ENCODE peak calls at places on chromosomes 7 and 10, in four cellular contexts. X is tibial artery, G is ovary, Q is colonic mucosa. Y is an unnamed sample. For H3K9me3 and H3K36me3, the result is how much of the 10 kb centered on the place peaks cover.

GRCh38 chr10:34139559-34139958 is 675.5 kb downstream of the PARD3 start:
- DNase-seq in Q (no peak), X (no peak), G (no peak), Y (no peak)

GRCh38 chr10:69714572-69714971 is 84.5 kb downstream of the FAM241B start:
- DNase-seq in G (no peak), X (no peak), Q (no peak), Y (no peak)

GRCh38 chr10:97543025-97543546 is 29.5 kb upstream of the ANKRD2 start:
- DNase-seq in G (peak), X (peak), Q (peak), Y (no peak)

GRCh38 chr10:6047847-6048246 is 14.3 kb downstream of the IL2RA start:
- DNase-seq in X (peak), Q (peak), G (no peak), Y (peak)

GRCh38 chr10:101720606-101721230 is 25.7 kb upstream of the FBXW4 start:
- DNase-seq in Q (no peak), X (no peak), G (no peak), Y (no peak)

GRCh38 chr10:102729090-102730026 is 14.4 kb upstream of the WBP1L start:
- DNase-seq in G (peak), X (peak), Q (peak), Y (no peak)

GRCh38 chr7:155283565-155284194 is 14.0 kb upstream of the INSIG1 start:
- DNase-seq in G (no peak), Q (no peak), X (no peak), Y (no peak)

GRCh38 chr7:112740667-112741066 is 49.5 kb downstream of the TMEM168 start:
- DNase-seq in G (no peak), Q (no peak), X (no peak), Y (no peak)

GRCh38 chr10:125783408-125783807 is 7.8 kb upstream of the MMP21 start:
- DNase-seq in Q (no peak), X (no peak), G (no peak), Y (no peak)

DNA sequence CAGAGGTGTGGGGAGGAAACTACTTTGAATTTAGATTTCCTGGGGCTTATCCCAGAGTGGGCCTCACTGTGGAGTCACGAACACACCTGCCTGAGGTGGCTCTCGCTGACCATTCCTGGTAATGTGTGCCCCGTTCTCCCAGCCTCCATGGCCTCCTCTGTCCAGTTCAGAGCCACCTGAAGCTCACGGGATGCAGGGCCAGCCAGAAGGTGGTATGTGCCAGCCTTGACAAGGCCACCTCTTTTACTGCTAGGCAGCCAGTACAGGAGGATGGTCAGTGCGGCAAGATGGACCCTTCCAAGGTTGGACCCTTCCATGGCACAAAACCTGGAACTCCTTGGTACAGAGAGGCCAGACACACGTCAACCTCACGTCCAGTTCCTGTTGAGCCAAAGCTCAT is 210.3 kb downstream of the DNAJB6 start:
- DNase-seq in X (peak), Q (no peak), G (peak), Y (no peak)
- H3K9me3 ChIP-seq in X (under half), Q (under half), G (under half), Y (under half)

DNA sequence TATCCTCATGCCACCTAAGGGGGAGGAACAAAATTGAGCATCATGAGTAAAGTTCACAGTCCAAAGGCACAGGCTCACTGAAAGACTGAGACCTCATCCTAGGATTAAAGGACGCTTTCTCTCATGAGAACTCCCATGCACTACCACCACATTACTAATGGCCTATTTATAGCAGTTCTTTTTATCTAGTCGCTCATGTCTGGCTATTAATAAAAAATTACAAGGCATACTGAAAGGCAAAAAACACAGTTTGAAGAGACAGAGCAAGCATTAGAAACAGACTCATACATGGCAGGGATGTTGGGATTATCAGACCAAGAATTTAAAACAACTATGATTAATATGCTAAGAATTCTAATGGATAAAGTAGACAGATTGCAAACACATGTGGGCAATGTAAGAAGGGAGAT is 46.0 kb upstream of the CDK13 start:
- DNase-seq in X (no peak), G (no peak), Q (no peak), Y (no peak)
- H3K27ac ChIP-seq in X (no peak), G (no peak), Q (no peak), Y (no peak)

GRCh38 chr7:29955799-29956476 is 33.7 kb downstream of the SCRN1 start:
- DNase-seq in Q (no peak), X (no peak), G (no peak), Y (no peak)

GRCh38 chr7:29951206-29951605 is 38.4 kb downstream of the SCRN1 start:
- DNase-seq in Q (no peak), X (no peak), G (no peak), Y (no peak)

GRCh38 chr7:29956477-29956836 is 33.1 kb downstream of the SCRN1 start:
- DNase-seq in G (no peak), Q (no peak), X (no peak), Y (no peak)

GRCh38 chr7:29955075-29955792 is 34.4 kb downstream of the SCRN1 start:
- DNase-seq in X (no peak), Q (no peak), G (no peak), Y (no peak)

DNA sequence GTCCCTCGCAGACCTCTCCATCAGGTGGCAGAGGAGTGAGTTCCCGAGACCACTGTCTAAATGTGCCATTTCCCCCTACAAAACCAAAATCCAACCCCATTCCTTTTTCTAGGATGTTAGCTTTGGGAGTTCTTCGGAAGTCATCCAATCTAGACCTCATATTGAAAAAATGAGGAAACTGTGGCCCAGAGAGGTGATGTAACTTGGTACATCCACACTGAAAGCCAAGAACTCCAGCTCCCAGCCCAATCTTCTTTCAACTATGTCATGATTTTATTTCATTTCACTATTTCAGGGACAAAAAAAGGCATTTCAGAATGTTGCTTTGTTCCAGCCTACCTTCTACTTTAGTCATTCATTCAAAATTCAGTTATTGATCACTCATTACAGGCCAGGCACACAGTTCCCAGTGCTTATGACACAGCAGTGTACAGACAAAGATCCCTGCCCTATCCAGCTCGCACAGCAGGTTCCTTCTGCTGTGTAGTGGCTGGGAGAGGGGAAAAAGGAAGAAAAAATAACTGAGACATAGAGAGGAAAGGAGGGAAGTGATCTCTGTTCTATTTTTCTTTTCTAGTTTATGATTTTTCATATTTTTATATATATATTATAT is 35.8 kb downstream of the SCRN1 start:
- DNase-seq in G (no peak), Q (no peak), X (no peak), Y (no peak)
- H3K36me3 ChIP-seq in G (under half), Q (under half), X (under half), Y (under half)

GRCh38 chr7:14207711-14208110 is 218.2 kb upstream of the ETV1 start:
- DNase-seq in X (no peak), G (no peak), Q (no peak), Y (no peak)

GRCh38 chr7:14207154-14207553 is 217.7 kb upstream of the ETV1 start:
- DNase-seq in X (no peak), Q (no peak), G (no peak), Y (no peak)

DNA sequence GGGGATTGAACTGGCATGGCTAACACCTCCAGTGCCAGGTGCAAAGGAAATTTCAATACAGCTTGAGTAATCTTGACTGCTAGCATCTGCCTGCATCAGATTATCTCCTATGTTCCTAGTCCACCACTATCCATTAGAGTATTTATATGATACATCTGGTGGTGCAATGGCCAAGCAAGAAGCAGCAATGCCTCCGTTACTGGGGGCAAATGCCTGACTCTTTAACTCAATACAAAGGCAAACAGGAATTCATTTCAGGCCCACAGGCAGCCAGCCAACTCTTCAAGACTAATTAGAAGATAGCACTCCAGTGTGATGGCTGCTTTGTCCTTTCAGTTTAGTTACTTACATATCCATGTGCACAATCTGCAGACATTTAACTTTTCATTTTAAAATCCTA is 220.6 kb upstream of the ETV1 start:
- DNase-seq in Q (no peak), G (no peak), X (no peak), Y (no peak)
- H3K9me3 ChIP-seq in Q (under half), G (under half), X (under half), Y (under half)

GRCh38 chr10:16991011-16991410 is 138.6 kb downstream of the CUBN start:
- DNase-seq in G (no peak), X (no peak), Q (no peak), Y (no peak)

GRCh38 chr10:16989826-16990293 is 139.8 kb downstream of the CUBN start:
- DNase-seq in X (no peak), Q (no peak), G (no peak), Y (no peak)

GRCh38 chr10:16995867-16996529 is 133.6 kb downstream of the CUBN start:
- DNase-seq in Q (no peak), X (no peak), G (no peak), Y (no peak)

GRCh38 chr10:16993186-16993585 is 136.4 kb downstream of the CUBN start:
- DNase-seq in G (no peak), X (no peak), Q (no peak), Y (no peak)

DNA sequence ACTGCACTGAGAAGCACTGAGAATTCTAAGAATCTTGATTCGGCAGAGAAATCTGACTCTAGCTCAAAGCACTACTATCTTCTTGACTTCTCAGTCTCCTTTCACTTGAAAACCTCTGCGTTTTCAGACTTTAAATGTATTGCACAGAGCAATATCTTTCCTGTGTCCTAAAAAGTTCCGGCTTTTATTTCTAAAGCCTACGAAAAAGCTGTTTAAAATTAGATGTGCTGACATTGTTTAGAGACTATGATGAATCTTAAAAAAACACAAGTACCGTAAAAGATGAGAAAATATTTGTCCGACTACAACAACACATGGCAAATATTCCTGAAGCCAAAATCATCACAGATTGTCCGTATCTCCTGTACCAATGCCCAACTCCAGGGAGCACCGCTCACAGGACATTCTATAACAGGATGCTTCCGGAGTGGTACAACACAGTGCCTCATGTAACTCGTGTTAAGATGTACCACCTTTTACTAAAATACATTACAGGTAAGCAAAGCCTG is 136.9 kb downstream of the CUBN start:
- DNase-seq in X (no peak), Q (no peak), G (no peak), Y (no peak)
- H3K27ac ChIP-seq in X (peak), Q (no peak), G (no peak), Y (no peak)

DNA sequence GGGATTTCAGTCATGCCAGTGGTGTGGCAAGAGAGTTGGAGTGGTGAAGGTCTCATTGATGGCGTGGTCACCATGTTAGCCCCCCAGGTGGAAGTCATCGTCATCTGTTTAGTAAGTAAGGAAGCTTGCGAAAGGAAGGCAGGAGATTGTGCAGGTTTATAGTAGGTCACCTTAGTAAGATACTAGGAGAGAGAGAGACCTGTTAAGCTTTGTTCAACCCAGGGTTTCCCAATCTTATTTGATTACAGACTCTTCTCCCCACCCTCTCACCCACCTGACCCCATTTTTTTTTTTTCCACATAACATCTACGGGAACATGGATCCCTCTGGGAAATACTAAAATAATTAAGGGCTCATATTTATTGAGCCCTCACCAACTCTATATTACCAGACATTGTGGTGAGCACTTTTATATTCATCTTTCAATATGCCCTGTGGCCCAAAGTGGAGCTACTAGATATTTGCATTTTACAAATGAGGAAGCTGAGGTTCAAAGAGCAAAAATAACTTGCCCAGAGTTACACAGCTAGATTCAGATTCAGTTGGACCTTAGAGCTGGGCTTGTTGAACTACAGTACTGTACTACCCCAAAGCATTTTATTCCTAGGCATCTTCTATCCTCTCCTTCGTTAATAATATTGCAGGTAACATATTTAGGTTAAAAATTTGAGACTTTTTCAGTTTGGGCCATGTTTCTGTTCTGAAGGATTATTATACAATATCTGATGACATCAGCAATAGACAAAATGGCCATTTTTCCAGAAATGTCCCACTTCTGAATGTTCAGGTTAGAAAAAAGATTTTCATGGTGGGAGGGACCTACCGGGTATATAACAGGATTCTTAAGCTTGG is 13.2 kb downstream of the PRXL2A start:
- DNase-seq in Q (no peak), G (no peak), X (no peak), Y (no peak)
- H3K36me3 ChIP-seq in Q (under half), G (under half), X (under half), Y (under half)

GRCh38 chr7:157862731-157863130 is 525.9 kb downstream of the DNAJB6 start:
- DNase-seq in G (no peak), Q (no peak), X (no peak), Y (no peak)
- H3K9me3 ChIP-seq in G (under half), Q (under half), X (under half), Y (under half)

Y was measured in esophagus muscularis mucosa.